ENCODE peak calls at places on chromosomes 5 and 9, in ten cellular contexts. One of them, this sample, is unnamed.

GRCh38 chr9:125835655-125836054 is 88.5 kb downstream of the PBX3 start:
- DNase-seq in upper lobe of right lung: no peak
- DNase-seq in Karpas-422: no peak
- DNase-seq in CD8-positive, alpha-beta memory T cell: no peak
- DNase-seq in spleen: no peak
- DNase-seq in neural progenitor cell: no peak
- DNase-seq in right cardiac atrium: no peak
- DNase-seq in CD4-positive, alpha-beta memory T cell: no peak
- DNase-seq in OCI-LY7: no peak
- DNase-seq in GM23338: no peak
- DNase-seq in this sample: no peak

GRCh38 chr9:135002336-135002735 is 84.6 kb upstream of the FCN1 start:
- DNase-seq in upper lobe of right lung: peak
- DNase-seq in Karpas-422: no peak
- DNase-seq in CD8-positive, alpha-beta memory T cell: no peak
- DNase-seq in spleen: peak
- DNase-seq in neural progenitor cell: no peak
- DNase-seq in right cardiac atrium: no peak
- DNase-seq in CD4-positive, alpha-beta memory T cell: no peak
- DNase-seq in OCI-LY7: no peak
- DNase-seq in GM23338: no peak
- DNase-seq in this sample: no peak

GRCh38 chr5:169742773-169743296 is 105.8 kb downstream of the DOCK2 start:
- DNase-seq in upper lobe of right lung: no peak
- DNase-seq in Karpas-422: no peak
- DNase-seq in CD8-positive, alpha-beta memory T cell: no peak
- DNase-seq in spleen: no peak
- DNase-seq in neural progenitor cell: no peak
- DNase-seq in right cardiac atrium: no peak
- DNase-seq in CD4-positive, alpha-beta memory T cell: no peak
- DNase-seq in OCI-LY7: no peak
- DNase-seq in GM23338: no peak
- DNase-seq in this sample: no peak

GRCh38 chr5:103587185-103587748 is 24.7 kb upstream of the NUDT12 start:
- DNase-seq in upper lobe of right lung: no peak
- DNase-seq in Karpas-422: peak
- DNase-seq in CD8-positive, alpha-beta memory T cell: no peak
- DNase-seq in spleen: no peak
- DNase-seq in neural progenitor cell: peak
- DNase-seq in right cardiac atrium: no peak
- DNase-seq in CD4-positive, alpha-beta memory T cell: no peak
- DNase-seq in OCI-LY7: no peak
- DNase-seq in GM23338: peak
- DNase-seq in this sample: no peak

GRCh38 chr5:2133080-2133479 is 250.4 kb upstream of the IRX4 start:
- DNase-seq in upper lobe of right lung: no peak
- DNase-seq in Karpas-422: no peak
- DNase-seq in CD8-positive, alpha-beta memory T cell: no peak
- DNase-seq in spleen: no peak
- DNase-seq in neural progenitor cell: no peak
- DNase-seq in right cardiac atrium: no peak
- DNase-seq in CD4-positive, alpha-beta memory T cell: no peak
- DNase-seq in OCI-LY7: no peak
- DNase-seq in GM23338: no peak
- DNase-seq in this sample: no peak

GRCh38 chr5:95390812-95391492 is at the start of gene FAM81B:
- DNase-seq in upper lobe of right lung: no peak
- DNase-seq in Karpas-422: no peak
- DNase-seq in CD8-positive, alpha-beta memory T cell: no peak
- DNase-seq in spleen: no peak
- DNase-seq in neural progenitor cell: no peak
- DNase-seq in right cardiac atrium: no peak
- DNase-seq in CD4-positive, alpha-beta memory T cell: no peak
- DNase-seq in OCI-LY7: no peak
- DNase-seq in GM23338: no peak
- DNase-seq in this sample: no peak

GRCh38 chr9:122383992-122384461 is 13.2 kb downstream of the PTGS1 start:
- DNase-seq in upper lobe of right lung: no peak
- DNase-seq in Karpas-422: no peak
- DNase-seq in CD8-positive, alpha-beta memory T cell: no peak
- DNase-seq in spleen: no peak
- DNase-seq in neural progenitor cell: no peak
- DNase-seq in right cardiac atrium: no peak
- DNase-seq in CD4-positive, alpha-beta memory T cell: no peak
- DNase-seq in OCI-LY7: no peak
- DNase-seq in GM23338: no peak
- DNase-seq in this sample: no peak

GRCh38 chr5:8123559-8123958 is 254.6 kb downstream of the MTRR start:
- DNase-seq in upper lobe of right lung: no peak
- DNase-seq in Karpas-422: no peak
- DNase-seq in CD8-positive, alpha-beta memory T cell: no peak
- DNase-seq in spleen: no peak
- DNase-seq in neural progenitor cell: no peak
- DNase-seq in right cardiac atrium: no peak
- DNase-seq in CD4-positive, alpha-beta memory T cell: no peak
- DNase-seq in OCI-LY7: no peak
- DNase-seq in GM23338: no peak
- DNase-seq in this sample: no peak

GRCh38 chr9:22240619-22241018 is 206.0 kb upstream of the DMRTA1 start:
- DNase-seq in upper lobe of right lung: no peak
- DNase-seq in Karpas-422: peak
- DNase-seq in CD8-positive, alpha-beta memory T cell: no peak
- DNase-seq in spleen: no peak
- DNase-seq in neural progenitor cell: no peak
- DNase-seq in right cardiac atrium: no peak
- DNase-seq in CD4-positive, alpha-beta memory T cell: no peak
- DNase-seq in OCI-LY7: peak
- DNase-seq in GM23338: no peak
- DNase-seq in this sample: no peak

GRCh38 chr9:69074801-69075200 is 39.2 kb downstream of the FXN start:
- DNase-seq in upper lobe of right lung: no peak
- DNase-seq in Karpas-422: no peak
- DNase-seq in CD8-positive, alpha-beta memory T cell: no peak
- DNase-seq in spleen: no peak
- DNase-seq in neural progenitor cell: no peak
- DNase-seq in right cardiac atrium: no peak
- DNase-seq in CD4-positive, alpha-beta memory T cell: no peak
- DNase-seq in OCI-LY7: no peak
- DNase-seq in GM23338: no peak
- DNase-seq in this sample: no peak

GRCh38 chr9:82810902-82811301 is 252.0 kb downstream of the RASEF start:
- DNase-seq in upper lobe of right lung: no peak
- DNase-seq in Karpas-422: no peak
- DNase-seq in CD8-positive, alpha-beta memory T cell: no peak
- DNase-seq in spleen: no peak
- DNase-seq in neural progenitor cell: no peak
- DNase-seq in right cardiac atrium: no peak
- DNase-seq in CD4-positive, alpha-beta memory T cell: no peak
- DNase-seq in OCI-LY7: no peak
- DNase-seq in GM23338: peak
- DNase-seq in this sample: no peak

GRCh38 chr5:72280655-72281069 is 39.4 kb downstream of the MRPS27 start:
- DNase-seq in upper lobe of right lung: no peak
- DNase-seq in Karpas-422: peak
- DNase-seq in CD8-positive, alpha-beta memory T cell: no peak
- DNase-seq in spleen: no peak
- DNase-seq in neural progenitor cell: peak
- DNase-seq in right cardiac atrium: no peak
- DNase-seq in CD4-positive, alpha-beta memory T cell: no peak
- DNase-seq in OCI-LY7: no peak
- DNase-seq in GM23338: peak
- DNase-seq in this sample: no peak

DNA sequence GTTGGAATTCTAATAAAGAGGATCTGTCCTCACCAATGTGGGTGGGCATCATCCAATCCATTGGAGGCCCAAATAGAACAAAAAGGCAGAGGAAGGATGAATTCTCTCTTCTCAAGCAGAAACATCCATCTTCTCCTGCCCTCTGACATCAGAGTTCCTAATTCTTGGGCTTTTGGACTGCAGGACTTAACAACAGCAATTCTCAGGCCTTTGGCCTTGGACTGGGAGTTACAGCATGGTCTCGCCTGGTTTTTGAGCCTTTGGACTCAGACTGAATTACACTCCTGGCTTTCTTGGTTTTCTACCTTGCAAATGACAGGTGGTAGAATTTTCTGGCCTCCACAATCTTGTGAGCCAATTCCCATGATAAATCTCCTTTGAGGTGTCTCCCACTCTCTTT is 60.5 kb upstream of the CD180 start:
- DNase-seq in upper lobe of right lung: no peak
- DNase-seq in Karpas-422: no peak
- DNase-seq in CD8-positive, alpha-beta memory T cell: no peak
- DNase-seq in spleen: no peak
- DNase-seq in neural progenitor cell: no peak
- DNase-seq in right cardiac atrium: no peak
- DNase-seq in CD4-positive, alpha-beta memory T cell: no peak
- DNase-seq in OCI-LY7: no peak
- DNase-seq in GM23338: no peak
- DNase-seq in this sample: no peak
- H3K27ac ChIP-seq in upper lobe of right lung: no peak
- H3K27ac ChIP-seq in Karpas-422: no peak
- H3K27ac ChIP-seq in CD8-positive, alpha-beta memory T cell: no peak
- H3K27ac ChIP-seq in spleen: no peak
- H3K27ac ChIP-seq in neural progenitor cell: no peak
- H3K27ac ChIP-seq in right cardiac atrium: no peak
- H3K27ac ChIP-seq in CD4-positive, alpha-beta memory T cell: no peak
- H3K27ac ChIP-seq in OCI-LY7: no peak
- H3K27ac ChIP-seq in GM23338: no peak
- H3K27ac ChIP-seq in this sample: no peak

GRCh38 chr9:35605336-35606137 is 475 bp downstream of the TESK1 start:
- DNase-seq in upper lobe of right lung: no peak
- DNase-seq in Karpas-422: peak
- DNase-seq in CD8-positive, alpha-beta memory T cell: peak
- DNase-seq in spleen: peak
- DNase-seq in neural progenitor cell: peak
- DNase-seq in right cardiac atrium: peak
- DNase-seq in CD4-positive, alpha-beta memory T cell: peak
- DNase-seq in OCI-LY7: peak
- DNase-seq in GM23338: peak
- DNase-seq in this sample: no peak
- H3K27ac ChIP-seq in upper lobe of right lung: peak
- H3K27ac ChIP-seq in Karpas-422: no peak
- H3K27ac ChIP-seq in CD8-positive, alpha-beta memory T cell: peak
- H3K27ac ChIP-seq in spleen: peak
- H3K27ac ChIP-seq in neural progenitor cell: no peak
- H3K27ac ChIP-seq in right cardiac atrium: peak
- H3K27ac ChIP-seq in CD4-positive, alpha-beta memory T cell: peak
- H3K27ac ChIP-seq in OCI-LY7: peak
- H3K27ac ChIP-seq in GM23338: no peak
- H3K27ac ChIP-seq in this sample: peak

GRCh38 chr9:33125441-33125840 is 41.7 kb downstream of the B4GALT1 start:
- DNase-seq in upper lobe of right lung: no peak
- DNase-seq in Karpas-422: no peak
- DNase-seq in CD8-positive, alpha-beta memory T cell: no peak
- DNase-seq in spleen: peak
- DNase-seq in neural progenitor cell: no peak
- DNase-seq in right cardiac atrium: no peak
- DNase-seq in CD4-positive, alpha-beta memory T cell: no peak
- DNase-seq in OCI-LY7: no peak
- DNase-seq in GM23338: no peak
- DNase-seq in this sample: no peak
- H3K27ac ChIP-seq in upper lobe of right lung: no peak
- H3K27ac ChIP-seq in Karpas-422: no peak
- H3K27ac ChIP-seq in CD8-positive, alpha-beta memory T cell: no peak
- H3K27ac ChIP-seq in spleen: peak
- H3K27ac ChIP-seq in neural progenitor cell: no peak
- H3K27ac ChIP-seq in right cardiac atrium: no peak
- H3K27ac ChIP-seq in CD4-positive, alpha-beta memory T cell: no peak
- H3K27ac ChIP-seq in OCI-LY7: no peak
- H3K27ac ChIP-seq in GM23338: no peak
- H3K27ac ChIP-seq in this sample: no peak

GRCh38 chr9:130111805-130112204 is 58.1 kb downstream of the GPR107 start:
- DNase-seq in upper lobe of right lung: no peak
- DNase-seq in Karpas-422: no peak
- DNase-seq in CD8-positive, alpha-beta memory T cell: no peak
- DNase-seq in spleen: peak
- DNase-seq in neural progenitor cell: no peak
- DNase-seq in right cardiac atrium: no peak
- DNase-seq in CD4-positive, alpha-beta memory T cell: no peak
- DNase-seq in OCI-LY7: no peak
- DNase-seq in GM23338: no peak
- DNase-seq in this sample: no peak
- H3K27ac ChIP-seq in upper lobe of right lung: no peak
- H3K27ac ChIP-seq in Karpas-422: no peak
- H3K27ac ChIP-seq in CD8-positive, alpha-beta memory T cell: no peak
- H3K27ac ChIP-seq in spleen: no peak
- H3K27ac ChIP-seq in neural progenitor cell: no peak
- H3K27ac ChIP-seq in right cardiac atrium: no peak
- H3K27ac ChIP-seq in CD4-positive, alpha-beta memory T cell: no peak
- H3K27ac ChIP-seq in OCI-LY7: no peak
- H3K27ac ChIP-seq in GM23338: peak
- H3K27ac ChIP-seq in this sample: no peak

This sample was measured in substantia nigra.